ENCODE peak calls at places on chromosomes 3 and 15, in six cellular contexts. Y, Z, M, R, E and H are unnamed samples.
A peak's percentile ranks its signal among the peaks of the same experiment; 100 is the strongest.

GRCh38 chr3:158102219-158102612 is 4.0 kb downstream of the SHOX2 start:
- DNase-seq in Y (no peak), Z (no peak), M (no peak), R (no peak), E (no peak), H (no peak)

GRCh38 chr3:141769171-141769894 is 6.1 kb downstream of the GRK7 start:
- DNase-seq in Y (no peak), Z (no peak), M (no peak), R (peak; percentile 24), E (peak; percentile 49), H (no peak)

GRCh38 chr3:38313685-38314084 is 31.6 kb downstream of the SLC22A14 start:
- DNase-seq in Y (no peak), Z (no peak), M (no peak), R (no peak), E (no peak), H (no peak)

GRCh38 chr3:197501496-197501878 is 54.3 kb downstream of the BDH1 start:
- DNase-seq in Y (no peak), Z (no peak), M (no peak), R (peak; percentile 60), E (peak; percentile 55), H (no peak)

GRCh38 chr3:3154879-3155610 is 24.4 kb downstream of the CRBN start:
- DNase-seq in Y (no peak), Z (no peak), M (no peak), R (no peak), E (no peak), H (no peak)

GRCh38 chr3:190182418-190183043 is 61.8 kb upstream of the P3H2 start:
- DNase-seq in Y (no peak), Z (no peak), M (no peak), R (peak; percentile 67), E (no peak), H (no peak)

GRCh38 chr3:124770341-124771082 is 40.3 kb downstream of the UMPS start:
- DNase-seq in Y (no peak), Z (no peak), M (no peak), R (peak; percentile 49), E (peak; percentile 34), H (no peak)

GRCh38 chr15:70091649-70092461 is 5.9 kb downstream of the TLE3 start:
- DNase-seq in Y (peak; percentile 29), Z (no peak), M (peak; percentile 70), R (no peak), E (peak; percentile 22), H (no peak)

GRCh38 chr3:4571690-4572334 is 78.7 kb downstream of the ITPR1 start:
- DNase-seq in Y (no peak), Z (no peak), M (no peak), R (no peak), E (peak; percentile 21), H (no peak)

GRCh38 chr3:42710323-42711021 is 7.9 kb upstream of the HHATL start:
- DNase-seq in Y (no peak), Z (no peak), M (no peak), R (no peak), E (no peak), H (no peak)

GRCh38 chr3:153881201-153881600 is 240.0 kb upstream of the ARHGEF26 start:
- DNase-seq in Y (no peak), Z (no peak), M (no peak), R (no peak), E (no peak), H (no peak)

GRCh38 chr3:65170357-65171090 is 482.7 kb upstream of the ADAMTS9 start:
- DNase-seq in Y (no peak), Z (no peak), M (no peak), R (peak; percentile 63), E (peak; percentile 96), H (peak; percentile 85)

GRCh38 chr3:188944108-188944507 is 227.7 kb upstream of the TPRG1 start:
- DNase-seq in Y (no peak), Z (no peak), M (no peak), R (no peak), E (peak; percentile 56), H (no peak)

GRCh38 chr3:183775781-183776180 is 49.6 kb downstream of the MAP6D1 start:
- DNase-seq in Y (no peak), Z (no peak), M (no peak), R (peak; percentile 47), E (no peak), H (no peak)

GRCh38 chr15:66944121-66944520 is 121.3 kb upstream of the SMAD3 start:
- DNase-seq in Y (no peak), Z (no peak), M (no peak), R (no peak), E (no peak), H (no peak)